ENCODE peak calls at places on chromosome 13, in ten cellular contexts. X, R, Q, T, N, S, P, H, O and U are unnamed samples.

GRCh38 chr13:104315606-104316005 is 1249.4 kb upstream of the SLC10A2 start:
- DNase-seq in H (peak), Q (no peak), N (no peak), X (no peak), S (no peak), R (no peak), P (no peak), O (peak), T (no peak), U (no peak)

GRCh38 chr13:79349011-79349410 is 57.0 kb downstream of the RBM26 start:
- DNase-seq in O (no peak), P (no peak), X (no peak), H (no peak), T (no peak), Q (no peak), R (no peak), S (no peak), N (no peak), U (no peak)

GRCh38 chr13:20492641-20493040 is 33.0 kb downstream of the CRYL1 start:
- DNase-seq in P (no peak), R (no peak), H (peak), N (peak), O (peak), Q (no peak), T (no peak), S (no peak), X (no peak), U (peak)

GRCh38 chr13:35814573-35814972 is 316.6 kb downstream of the DCLK1 start:
- DNase-seq in X (no peak), T (no peak), P (no peak), H (no peak), S (peak), N (no peak), Q (no peak), R (no peak), O (no peak), U (peak)

GRCh38 chr13:87942204-87942603 is 271.0 kb downstream of the SLITRK5 start:
- DNase-seq in N (no peak), X (no peak), S (no peak), H (peak), O (no peak), P (no peak), R (no peak), Q (no peak), T (no peak), U (no peak)

GRCh38 chr13:105894711-105895110 is 640.8 kb downstream of the EFNB2 start:
- DNase-seq in P (no peak), O (peak), R (no peak), T (no peak), N (no peak), H (no peak), X (no peak), S (no peak), Q (no peak), U (no peak)

GRCh38 chr13:33611016-33611805 is 206.7 kb upstream of the RFC3 start:
- DNase-seq in O (peak), X (no peak), T (no peak), S (no peak), P (peak), Q (peak), R (peak), N (no peak), H (peak), U (peak)

GRCh38 chr13:69243366-69243765 is 864.3 kb upstream of the ATXN8OS start:
- DNase-seq in T (no peak), Q (no peak), H (peak), O (no peak), P (no peak), N (no peak), S (no peak), X (no peak), R (no peak), U (peak)

GRCh38 chr13:45575830-45576180 is 39.7 kb downstream of the ERICH6B start:
- DNase-seq in P (no peak), S (no peak), X (no peak), T (no peak), R (no peak), O (no peak), N (no peak), Q (no peak), H (no peak), U (peak)

GRCh38 chr13:76745246-76746200 is 140.7 kb downstream of the KCTD12 start:
- DNase-seq in T (no peak), N (no peak), O (peak), X (no peak), Q (no peak), H (no peak), S (no peak), R (no peak), P (no peak), U (no peak)

GRCh38 chr13:25501231-25501630 is 129.5 kb downstream of the ATP8A2 start:
- DNase-seq in O (no peak), X (no peak), N (no peak), H (no peak), R (no peak), Q (no peak), T (no peak), P (no peak), S (no peak), U (no peak)

GRCh38 chr13:80116107-80116506 is 224.8 kb downstream of the SPRY2 start:
- DNase-seq in R (no peak), O (peak), H (peak), X (no peak), S (no peak), Q (no peak), N (no peak), T (no peak), P (no peak), U (no peak)

GRCh38 chr13:66003558-66003957 is 1226.6 kb downstream of the PCDH9 start:
- DNase-seq in H (no peak), T (no peak), X (no peak), O (no peak), N (no peak), S (no peak), R (no peak), Q (no peak), P (no peak), U (no peak)

GRCh38 chr13:35598790-35599369 is 122.4 kb upstream of the MAB21L1 start:
- DNase-seq in O (no peak), S (no peak), T (no peak), P (no peak), X (no peak), R (no peak), Q (no peak), H (no peak), N (no peak), U (no peak)

GRCh38 chr13:40207110-40207478 is 459.3 kb downstream of the FOXO1 start:
- DNase-seq in N (no peak), Q (no peak), X (no peak), P (no peak), R (no peak), S (no peak), T (no peak), H (no peak), O (no peak), U (no peak)

GRCh38 chr13:86881390-86881789 is 789.8 kb upstream of the SLITRK5 start:
- DNase-seq in O (no peak), S (no peak), R (no peak), Q (no peak), X (no peak), N (no peak), T (no peak), P (no peak), H (no peak), U (peak)

GRCh38 chr13:74708629-74709028 is 574.4 kb upstream of the KLF12 start:
- DNase-seq in N (no peak), H (no peak), O (no peak), Q (no peak), P (no peak), R (no peak), S (no peak), T (no peak), X (no peak), U (no peak)

GRCh38 chr13:79311456-79311855 is 94.6 kb downstream of the RBM26 start:
- DNase-seq in O (peak), S (no peak), R (no peak), P (no peak), N (no peak), T (no peak), H (no peak), Q (no peak), X (no peak), U (no peak)

GRCh38 chr13:23865898-23866297 is 23.3 kb downstream of the MIPEP start:
- DNase-seq in P (no peak), S (no peak), X (no peak), Q (no peak), O (no peak), R (no peak), H (no peak), N (no peak), T (no peak), U (no peak)

GRCh38 chr13:77810891-77811290 is 107.7 kb downstream of the EDNRB start:
- DNase-seq in R (no peak), T (no peak), O (no peak), Q (no peak), P (no peak), N (no peak), X (no peak), S (no peak), H (no peak), U (no peak)

GRCh38 chr13:76570485-76570884 is 315.7 kb downstream of the KCTD12 start:
- DNase-seq in T (no peak), S (no peak), X (no peak), O (no peak), H (no peak), R (no peak), Q (no peak), N (no peak), P (no peak), U (no peak)

GRCh38 chr13:106349080-106349841 is 186.2 kb downstream of the EFNB2 start:
- DNase-seq in H (peak), X (no peak), T (no peak), S (peak), O (no peak), N (peak), Q (no peak), R (no peak), P (peak), U (peak)